ENCODE peak calls at places on chromosome 7, in four cellular contexts. Z, W, E and F are unnamed samples.

GRCh38 chr7:133582766-133583523 is 330.1 kb downstream of the EXOC4 start:
- DNase-seq in E (no peak), W (no peak), Z (no peak), F (no peak)

GRCh38 chr7:150410131-150410530 is 31.0 kb downstream of the ZNF775 start:
- DNase-seq in E (no peak), W (no peak), Z (no peak), F (no peak)

GRCh38 chr7:118870187-118870586 is 645.7 kb downstream of the ANKRD7 start:
- DNase-seq in Z (peak; percentile 12), E (no peak), W (no peak), F (no peak)

GRCh38 chr7:152406491-152406890 is 29.3 kb downstream of the KMT2C start:
- DNase-seq in W (no peak), E (no peak), Z (no peak), F (no peak)

GRCh38 chr7:29612596-29612995 is 49.0 kb downstream of the PRR15 start:
- DNase-seq in Z (no peak), W (no peak), E (no peak), F (peak; percentile 48)

GRCh38 chr7:73342645-73343044 is 14.7 kb downstream of the FKBP6 start:
- DNase-seq in W (peak; percentile 67), E (no peak), Z (peak; percentile 29), F (no peak)

GRCh38 chr7:100515072-100515532 is 23.9 kb upstream of the AGFG2 start:
- DNase-seq in W (no peak), Z (no peak), E (no peak), F (peak; percentile 72)

GRCh38 chr7:146175716-146176115 is 59.1 kb downstream of the CNTNAP2 start:
- DNase-seq in W (peak; percentile 0), E (no peak), Z (no peak), F (no peak)

GRCh38 chr7:3092468-3092867 is 48.8 kb upstream of the CARD11 start:
- DNase-seq in E (peak; percentile 46), W (no peak), Z (no peak), F (no peak)

GRCh38 chr7:2529161-2530075 is 9.8 kb downstream of the LFNG start:
- DNase-seq in Z (no peak), E (peak; percentile 68), W (peak; percentile 59), F (no peak)

GRCh38 chr7:118949031-118949430 is 724.5 kb downstream of the ANKRD7 start:
- DNase-seq in W (no peak), Z (no peak), E (no peak), F (no peak)

GRCh38 chr7:93997868-93998267 is 6.3 kb downstream of the BET1 start:
- DNase-seq in Z (no peak), W (no peak), E (no peak), F (no peak)

GRCh38 chr7:144487906-144488305 is 84.4 kb upstream of the NOBOX start:
- DNase-seq in Z (no peak), W (no peak), E (no peak), F (no peak)

GRCh38 chr7:123635551-123636359 is 19.9 kb upstream of the LMOD2 start:
- DNase-seq in E (no peak), W (peak; percentile 13), Z (no peak), F (no peak)

GRCh38 chr7:19762631-19763030 is 10.8 kb downstream of the TMEM196 start:
- DNase-seq in W (no peak), Z (no peak), E (no peak), F (no peak)

GRCh38 chr7:13987395-13987794 is 2.1 kb downstream of the ETV1 start:
- DNase-seq in Z (no peak), E (no peak), W (no peak), F (no peak)

GRCh38 chr7:20352573-20353304 is 22.0 kb downstream of the ITGB8 start:
- DNase-seq in W (peak; percentile 85), E (no peak), Z (peak; percentile 82), F (no peak)

GRCh38 chr7:2393751-2394150 is 9.7 kb upstream of the CHST12 start:
- DNase-seq in W (no peak), Z (no peak), E (no peak), F (no peak)

GRCh38 chr7:159023746-159024145 is 120.9 kb downstream of the VIPR2 start:
- DNase-seq in Z (no peak), W (no peak), E (peak; percentile 1), F (no peak)

GRCh38 chr7:21194936-21195335 is 232.9 kb upstream of the SP4 start:
- DNase-seq in W (no peak), E (no peak), Z (no peak), F (no peak)

GRCh38 chr7:154512121-154512621 is 460.0 kb downstream of the DPP6 start:
- DNase-seq in W (no peak), Z (no peak), E (no peak), F (no peak)

GRCh38 chr7:80060218-80060806 is 74.3 kb upstream of the GNAI1 start:
- DNase-seq in W (peak; percentile 17), E (no peak), Z (peak; percentile 63), F (peak; percentile 37)

GRCh38 chr7:92837214-92837749 is 909 bp upstream of the CDK6 start:
- DNase-seq in E (no peak), Z (no peak), W (no peak), F (no peak)
- TF ChIP-seq CTCF in E (no peak), Z (no peak), W (no peak), F (no peak)

GRCh38 chr7:95245828-95246227 is 78.5 kb downstream of the PON1 start:
- DNase-seq in W (no peak), E (no peak), Z (no peak), F (no peak)

GRCh38 chr7:95240910-95241309 is 83.4 kb downstream of the PON1 start:
- DNase-seq in W (no peak), Z (no peak), E (no peak), F (no peak)

GRCh38 chr7:95246935-95247370 is 77.4 kb downstream of the PON1 start:
- DNase-seq in W (peak; percentile 57), Z (peak; percentile 54), E (peak; percentile 52), F (peak; percentile 24)

GRCh38 chr7:95250591-95250990 is 73.7 kb downstream of the PON1 start:
- DNase-seq in E (no peak), Z (no peak), W (no peak), F (no peak)

GRCh38 chr7:95244616-95245015 is 79.7 kb downstream of the PON1 start:
- DNase-seq in Z (no peak), W (no peak), E (no peak), F (no peak)
- H3K4me3 ChIP-seq in Z (no peak overlapping the region), W (no peak overlapping the region), E (no peak overlapping the region), F (no peak overlapping the region)

DNA sequence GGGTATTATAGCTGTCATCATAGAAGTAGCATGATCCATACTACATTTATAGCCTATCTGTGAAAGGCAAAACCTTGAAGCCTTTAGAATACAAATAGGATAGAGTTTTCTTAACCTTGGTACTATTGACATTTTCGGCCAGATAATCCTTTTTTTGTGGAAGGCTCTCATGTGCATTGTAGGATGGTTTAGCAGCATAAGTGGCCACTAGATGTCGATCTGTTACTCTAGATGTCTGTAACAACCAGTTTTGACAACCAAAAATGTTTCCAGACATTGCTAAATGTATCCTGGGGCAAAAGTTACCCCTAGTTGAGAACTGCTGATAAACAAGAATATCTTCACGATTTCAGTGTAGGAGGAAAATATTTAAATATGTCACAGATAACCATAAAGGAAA is 319.4 kb upstream of the GALNT17 start:
- DNase-seq in Z (no peak), E (no peak), W (no peak), F (no peak)
- TF ChIP-seq CTCF in Z (no peak), E (no peak), W (no peak), F (peak; percentile 7)

GRCh38 chr7:10300557-10300956 is 673.1 kb upstream of the PHF14 start:
- DNase-seq in Z (no peak), W (no peak), E (no peak), F (no peak)
- H3K4me3 ChIP-seq in Z (no peak overlapping the region), W (no peak overlapping the region), E (no peak overlapping the region), F (no peak overlapping the region)

GRCh38 chr7:92880212-92881090 is 44.1 kb upstream of the CDK6 start:
- DNase-seq in W (no peak), E (no peak), Z (peak; percentile 4), F (no peak)
- TF ChIP-seq CTCF in W (peak; percentile 23), E (no peak), Z (no peak), F (no peak)

GRCh38 chr7:47991270-47991669 is 11.9 kb upstream of the HUS1 start:
- DNase-seq in E (no peak), W (no peak), Z (no peak), F (no peak)

GRCh38 chr7:47990592-47990991 is 11.2 kb upstream of the HUS1 start:
- DNase-seq in Z (no peak), E (no peak), W (no peak), F (no peak)

GRCh38 chr7:47988496-47989386 is 9.3 kb upstream of the HUS1 start:
- DNase-seq in W (peak; percentile 40), E (no peak), Z (no peak), F (no peak)

GRCh38 chr7:47992446-47992845 is 13.0 kb upstream of the HUS1 start:
- DNase-seq in W (no peak), Z (no peak), E (no peak), F (no peak)

DNA sequence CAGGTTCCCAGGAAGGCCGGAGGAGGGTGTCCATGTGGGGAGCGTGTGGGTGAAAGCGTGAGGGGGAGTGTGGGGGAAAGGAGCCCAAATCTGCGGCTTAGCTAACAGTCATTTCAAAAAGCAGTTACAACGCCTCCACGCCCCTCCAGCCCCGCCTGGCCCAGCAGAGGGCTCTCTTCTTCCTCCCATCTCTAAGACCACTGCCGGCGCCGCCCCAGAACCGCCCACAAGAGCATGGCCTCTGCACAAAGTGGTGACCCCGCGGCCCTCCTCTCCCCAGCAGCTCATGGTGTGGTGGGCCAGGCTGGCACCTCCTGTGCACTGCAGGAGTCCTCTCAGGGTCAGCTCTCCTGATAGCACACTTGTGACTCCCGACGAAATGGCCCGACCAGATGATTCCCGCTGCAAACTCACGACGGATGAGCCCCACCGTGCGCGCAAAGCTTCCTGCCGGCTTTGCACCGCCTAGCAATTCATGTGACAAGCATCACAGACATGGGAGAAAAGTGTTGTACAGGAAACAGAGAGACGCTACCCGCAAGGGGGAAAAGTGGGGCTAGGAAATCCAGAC is 12.4 kb upstream of the HUS1 start:
- DNase-seq in W (peak; percentile 52), Z (no peak), E (peak; percentile 89), F (peak; percentile 22)
- H3K4me3 ChIP-seq in W (no peak overlapping the region), Z (no peak overlapping the region), E (peak overlapping the region; percentile 61), F (peak overlapping the region; percentile 28)

DNA sequence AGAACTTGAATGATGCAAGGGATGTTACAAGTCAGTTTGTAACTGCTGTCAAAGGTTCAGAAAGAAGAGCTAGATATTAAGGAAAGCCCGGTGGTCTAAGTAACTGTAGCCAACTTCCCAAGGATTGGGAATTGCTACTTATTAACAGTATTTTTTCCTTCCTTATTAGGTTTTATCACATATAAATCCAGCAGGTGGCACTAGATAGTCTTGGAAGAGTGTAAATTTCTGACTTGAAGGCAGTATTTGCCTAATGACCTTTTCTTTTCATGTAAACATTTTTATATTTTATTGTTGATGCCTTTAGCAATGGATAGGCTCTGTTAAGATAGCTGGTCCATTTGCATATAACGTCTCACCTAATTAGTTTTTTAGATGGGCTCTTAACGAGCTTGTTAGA is 51.2 kb downstream of the ANLN start:
- DNase-seq in W (peak; percentile 41), Z (peak; percentile 4), E (no peak), F (no peak)
- TF ChIP-seq CTCF in W (peak; percentile 74), Z (peak; percentile 54), E (peak; percentile 25), F (peak; percentile 19)